ENCODE peak calls at places on chromosomes 2 and 18, in six cellular contexts. One of them, this sample, is unnamed.

GRCh38 chr2:71668326-71669057 is 215.1 kb downstream of the DYSF start:
- DNase-seq in Calu3: no peak
- DNase-seq in activated CD4-positive, alpha-beta T cell treated with anti-CD3 and anti-CD28 coated beads, Interleukin-2, amount 50 U/mL, for 4 hours: no peak
- DNase-seq in pancreas: no peak
- DNase-seq in hepatocyte: no peak
- DNase-seq in HEK293T: no peak
- DNase-seq in this sample: no peak

GRCh38 chr2:240739797-240740196 is 48.1 kb downstream of the AQP12A start:
- DNase-seq in HEK293T: no peak
- DNase-seq in Calu3: peak
- DNase-seq in pancreas: no peak
- DNase-seq in activated CD4-positive, alpha-beta T cell treated with anti-CD3 and anti-CD28 coated beads, Interleukin-2, amount 50 U/mL, for 4 hours: peak
- DNase-seq in hepatocyte: no peak
- DNase-seq in this sample: no peak

GRCh38 chr2:9594361-9595063 is 36.3 kb downstream of the YWHAQ start:
- DNase-seq in hepatocyte: peak
- DNase-seq in activated CD4-positive, alpha-beta T cell treated with anti-CD3 and anti-CD28 coated beads, Interleukin-2, amount 50 U/mL, for 4 hours: no peak
- DNase-seq in pancreas: peak
- DNase-seq in Calu3: peak
- DNase-seq in HEK293T: no peak
- DNase-seq in this sample: no peak

GRCh38 chr18:77087391-77088141 is 45.0 kb downstream of the MBP start:
- DNase-seq in Calu3: peak
- DNase-seq in HEK293T: no peak
- DNase-seq in activated CD4-positive, alpha-beta T cell treated with anti-CD3 and anti-CD28 coated beads, Interleukin-2, amount 50 U/mL, for 4 hours: no peak
- DNase-seq in hepatocyte: peak
- DNase-seq in pancreas: peak
- DNase-seq in this sample: no peak

GRCh38 chr2:85323351-85323987 is 4.3 kb downstream of the TGOLN2 start:
- DNase-seq in hepatocyte: no peak
- DNase-seq in pancreas: no peak
- DNase-seq in activated CD4-positive, alpha-beta T cell treated with anti-CD3 and anti-CD28 coated beads, Interleukin-2, amount 50 U/mL, for 4 hours: no peak
- DNase-seq in Calu3: no peak
- DNase-seq in HEK293T: no peak
- DNase-seq in this sample: no peak

GRCh38 chr2:164964744-164965143 is 9.4 kb upstream of the SLC38A11 start:
- DNase-seq in Calu3: no peak
- DNase-seq in hepatocyte: no peak
- DNase-seq in activated CD4-positive, alpha-beta T cell treated with anti-CD3 and anti-CD28 coated beads, Interleukin-2, amount 50 U/mL, for 4 hours: no peak
- DNase-seq in pancreas: no peak
- DNase-seq in HEK293T: no peak
- DNase-seq in this sample: no peak

GRCh38 chr2:145197944-145198343 is 678.0 kb upstream of the ZEB2 start:
- DNase-seq in activated CD4-positive, alpha-beta T cell treated with anti-CD3 and anti-CD28 coated beads, Interleukin-2, amount 50 U/mL, for 4 hours: no peak
- DNase-seq in hepatocyte: no peak
- DNase-seq in Calu3: no peak
- DNase-seq in pancreas: no peak
- DNase-seq in HEK293T: no peak
- DNase-seq in this sample: no peak

GRCh38 chr2:15357922-15358321 is 203.2 kb downstream of the NBAS start:
- DNase-seq in pancreas: no peak
- DNase-seq in activated CD4-positive, alpha-beta T cell treated with anti-CD3 and anti-CD28 coated beads, Interleukin-2, amount 50 U/mL, for 4 hours: no peak
- DNase-seq in Calu3: no peak
- DNase-seq in hepatocyte: no peak
- DNase-seq in HEK293T: no peak
- DNase-seq in this sample: no peak

This sample was measured in right lobe of liver.